ENCODE peak calls at places on chromosomes 4 and X, in seven cellular contexts. A is breast epithelium, H is fibroblast of lung, I is foreskin fibroblast, D is psoas muscle, N is HFF-Myc, V is WERI-Rb-1. K is an unnamed sample.

GRCh38 chrX:41603591-41603990 is 85.2 kb upstream of the GPR34 start:
- DNase-seq in A (no peak), H (no peak), I (no peak), D (no peak), N (no peak), V (no peak), K (no peak)

GRCh38 chrX:34927866-34928265 is 14.7 kb upstream of the FAM47B start:
- DNase-seq in A (no peak), H (no peak), I (no peak), D (no peak), N (no peak), V (no peak), K (no peak)

GRCh38 chrX:104324871-104325585 is 70.3 kb upstream of the ESX1 start:
- DNase-seq in A (no peak), H (no peak), I (peak; percentile 37), D (no peak), N (no peak), V (no peak), K (no peak)

GRCh38 chr4:11565899-11566298 is 137.2 kb upstream of the HS3ST1 start:
- DNase-seq in A (no peak), H (no peak), I (no peak), D (no peak), N (no peak), V (no peak), K (no peak)

GRCh38 chrX:18291006-18291545 is 63.4 kb downstream of the SCML2 start:
- DNase-seq in A (no peak), H (peak; percentile 90), I (peak; percentile 74), D (no peak), N (peak; percentile 5), V (no peak), K (no peak)

GRCh38 chr4:10140866-10141759 is 24.5 kb upstream of the WDR1 start:
- DNase-seq in A (no peak), H (no peak), I (no peak), D (no peak), N (no peak), V (no peak), K (no peak)

GRCh38 chr4:87824352-87824751 is 8.4 kb upstream of the MEPE start:
- DNase-seq in A (no peak), H (peak; percentile 8), I (no peak), D (no peak), N (no peak), V (no peak), K (peak; percentile 64)

GRCh38 chr4:59973496-59973895 is 1226.6 kb upstream of the ADGRL3 start:
- DNase-seq in A (no peak), H (no peak), I (no peak), D (no peak), N (no peak), V (no peak), K (no peak)

GRCh38 chr4:24471623-24472510 is 112.5 kb downstream of the DHX15 start:
- DNase-seq in A (no peak), H (no peak), I (peak; percentile 47), D (peak; percentile 50), N (no peak), V (peak; percentile 18), K (no peak)

GRCh38 chr4:154503598-154503997 is 12.0 kb upstream of the DCHS2 start:
- DNase-seq in A (no peak), H (peak; percentile 17), I (peak; percentile 54), D (no peak), N (no peak), V (no peak), K (peak; percentile 21)

GRCh38 chr4:54363037-54363436 is 133.9 kb downstream of the PDGFRA start:
- DNase-seq in A (no peak), H (no peak), I (no peak), D (no peak), N (no peak), V (no peak), K (no peak)

GRCh38 chrX:13646154-13646549 is 6.8 kb upstream of the TCEANC start:
- DNase-seq in A (peak; percentile 51), H (peak; percentile 75), I (peak; percentile 80), D (no peak), N (peak; percentile 30), V (peak; percentile 73), K (peak; percentile 72)

GRCh38 chr4:87024181-87024580 is 89.4 kb downstream of the AFF1 start:
- DNase-seq in A (no peak), H (no peak), I (no peak), D (no peak), N (no peak), V (no peak), K (peak; percentile 62)

GRCh38 chr4:185956546-185956945 is 112.4 kb upstream of the TLR3 start:
- DNase-seq in A (no peak), H (no peak), I (no peak), D (no peak), N (no peak), V (no peak), K (no peak)

GRCh38 chrX:130676861-130677260 is 226.1 kb downstream of the ENOX2 start:
- DNase-seq in A (no peak), H (no peak), I (no peak), D (no peak), N (no peak), V (no peak), K (no peak)

GRCh38 chr4:134935320-134935719 is 733.7 kb upstream of the PABPC4L start:
- DNase-seq in A (no peak), H (peak; percentile 1), I (no peak), D (no peak), N (no peak), V (peak; percentile 44), K (peak; percentile 1)
- TF ChIP-seq CTCF in A (no peak), H (peak; percentile 19), I (peak; percentile 42), D (peak; percentile 5), N (peak; percentile 16), V (peak; percentile 50), K (peak; percentile 35)

GRCh38 chr4:171532968-171533367 is 280.2 kb upstream of the GALNTL6 start:
- DNase-seq in A (no peak), H (no peak), I (no peak), D (no peak), N (no peak), V (no peak), K (no peak)
- H3K4me3 ChIP-seq in A (no peak overlapping the region), H (no peak overlapping the region), I (no peak overlapping the region), D (no peak overlapping the region), N (no peak overlapping the region), V (no peak overlapping the region), K (no peak overlapping the region)

GRCh38 chrX:141936080-141936479 is 32.4 kb downstream of the MAGEC1 start:
- DNase-seq in A (no peak), H (peak; percentile 25), I (peak; percentile 0), D (no peak), N (no peak), V (no peak), K (peak; percentile 0)
- TF ChIP-seq CTCF in A (no peak), H (no peak), I (no peak), D (no peak), N (no peak), V (no peak), K (no peak)

GRCh38 chr4:110840221-110840654 is 217.4 kb upstream of the PITX2 start:
- DNase-seq in A (no peak), H (peak; percentile 85), I (peak; percentile 65), D (no peak), N (peak; percentile 11), V (no peak), K (peak; percentile 71)

DNA sequence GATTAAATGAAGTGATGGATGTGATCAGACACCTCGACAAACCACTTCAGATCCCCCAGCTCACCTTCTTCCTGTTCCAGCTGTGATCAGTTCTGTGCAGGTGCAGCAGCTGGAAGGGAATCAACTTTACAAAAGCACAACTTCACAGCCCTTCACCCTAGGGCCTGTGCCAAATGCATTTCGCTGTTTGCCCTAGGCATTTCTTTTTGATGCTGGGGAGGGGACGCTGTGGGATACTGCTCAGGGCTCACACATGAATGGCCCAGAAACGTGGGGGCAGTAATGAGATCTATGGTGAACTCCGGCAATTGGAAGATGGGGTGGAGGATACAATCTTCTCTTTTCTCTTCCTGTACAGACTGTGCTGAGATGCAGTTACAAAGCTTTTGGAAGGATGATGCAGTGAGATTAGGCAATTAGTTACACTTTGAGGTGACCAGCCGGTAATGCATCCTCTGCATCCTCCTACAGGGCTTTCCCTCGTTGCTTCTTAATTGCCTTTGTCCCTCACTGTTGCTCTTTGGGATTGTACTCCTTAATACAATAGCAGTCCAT is 215.1 kb upstream of the PITX2 start:
- DNase-seq in A (no peak), H (no peak), I (peak; percentile 31), D (no peak), N (no peak), V (no peak), K (no peak)
- H3K4me3 ChIP-seq in A (no peak overlapping the region), H (no peak overlapping the region), I (no peak overlapping the region), D (no peak overlapping the region), N (no peak overlapping the region), V (no peak overlapping the region), K (no peak overlapping the region)

DNA sequence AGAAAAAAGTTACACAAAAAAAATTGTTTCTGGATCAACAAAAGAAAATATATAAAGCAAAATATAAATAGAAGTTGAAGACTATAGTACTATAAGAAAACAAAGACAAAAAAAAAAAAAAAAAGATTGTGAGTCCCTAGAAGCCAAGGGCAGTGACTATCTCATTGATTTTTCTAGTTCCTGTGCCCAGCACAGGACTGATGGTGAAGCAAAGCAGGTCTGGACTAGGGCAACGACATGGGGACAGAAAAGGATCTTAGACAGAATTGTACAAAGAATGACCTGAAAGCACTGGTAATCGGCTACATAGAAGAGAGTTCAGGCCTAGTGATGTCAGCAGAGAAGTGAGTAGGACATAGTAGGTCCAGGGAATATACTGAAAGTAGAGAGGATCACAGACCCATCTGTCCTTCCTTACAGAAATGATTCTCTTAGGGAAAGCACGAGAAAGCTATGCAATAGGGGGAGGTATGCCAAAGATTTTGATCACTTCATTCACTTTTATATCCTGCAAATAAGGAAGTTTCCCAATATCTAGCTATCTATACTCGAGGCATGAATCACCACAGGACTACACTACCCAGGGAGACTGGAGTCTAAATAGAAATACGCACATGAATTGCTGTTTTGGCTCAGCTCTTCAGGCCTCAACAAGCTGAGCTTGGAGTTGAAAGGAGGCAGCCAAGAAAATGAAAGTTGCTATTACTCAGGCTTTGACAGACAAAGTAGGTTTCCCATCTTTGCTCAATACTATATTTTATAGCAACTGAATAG is 230.9 kb upstream of the GPC4 start:
- DNase-seq in A (no peak), H (peak; percentile 88), I (peak; percentile 49), D (no peak), N (no peak), V (no peak), K (peak; percentile 52)
- TF ChIP-seq CTCF in A (no peak), H (no peak), I (no peak), D (no peak), N (no peak), V (no peak), K (no peak)

DNA sequence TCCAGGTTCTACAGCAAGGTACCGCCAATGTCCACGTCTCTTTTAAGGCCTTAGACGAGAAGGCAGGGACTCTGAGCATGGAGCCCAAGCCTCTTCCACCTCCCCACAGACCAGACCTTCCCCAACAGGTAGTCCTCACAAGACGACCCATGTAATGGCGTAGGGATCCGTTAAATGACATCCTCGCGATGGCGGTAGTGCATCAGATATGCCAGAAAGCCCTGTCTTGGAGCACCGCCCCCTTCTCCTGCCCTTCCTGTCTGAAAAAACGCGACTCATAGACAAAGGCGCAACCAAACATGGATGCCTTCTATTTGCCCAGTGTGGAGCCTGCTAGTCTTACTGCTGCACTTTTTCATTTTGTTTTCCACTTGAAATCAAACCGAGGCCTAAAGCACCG is 185.4 kb downstream of the OR13H1 start:
- DNase-seq in A (no peak), H (no peak), I (no peak), D (peak; percentile 91), N (no peak), V (peak; percentile 92), K (peak; percentile 91)
- H3K4me3 ChIP-seq in A (peak overlapping the region; percentile 54), H (no peak overlapping the region), I (no peak overlapping the region), D (peak overlapping the region; percentile 70), N (no peak overlapping the region), V (peak overlapping the region; percentile 57), K (peak overlapping the region; percentile 60)